ENCODE peak calls at places on chromosome 4, in six cellular contexts. H is GM12892; T is midbrain; C is left ventricle myocardium inferior; J is stimulated activated CD4-positive, alpha-beta T cell treated with anti-CD3 and anti-CD28 coated beads, Interleukin-15, amount 100 ng/mL, for 1 hour; R is NAMALWA. N is an unnamed sample.
A peak's percentile ranks its signal among the peaks of the same experiment; 100 is the strongest.

GRCh38 chr4:185966549-185966948 is 102.4 kb upstream of the TLR3 start:
- DNase-seq in H (no peak), T (no peak), C (no peak), J (no peak), R (no peak), N (no peak)

GRCh38 chr4:173647902-173648301 is 117.9 kb upstream of the HAND2 start:
- DNase-seq in H (no peak), T (no peak), C (no peak), J (no peak), R (no peak), N (no peak)

GRCh38 chr4:177546745-177547144 is 104.5 kb upstream of the AGA start:
- DNase-seq in H (no peak), T (no peak), C (no peak), J (no peak), R (no peak), N (no peak)

GRCh38 chr4:27921236-27921635 is 1060.6 kb downstream of the STIM2 start:
- DNase-seq in H (no peak), T (no peak), C (no peak), J (no peak), R (no peak), N (no peak)

GRCh38 chr4:40149960-40150385 is 46.9 kb upstream of the RHOH start:
- DNase-seq in H (no peak), T (peak; percentile 52), C (peak; percentile 19), J (peak; percentile 12), R (peak; percentile 95), N (peak; percentile 91)

GRCh38 chr4:139392797-139393196 is 61.1 kb upstream of the RAB33B start:
- DNase-seq in H (no peak), T (no peak), C (no peak), J (no peak), R (no peak), N (no peak)

GRCh38 chr4:7900351-7900750 is 39.3 kb downstream of the AFAP1 start:
- DNase-seq in H (no peak), T (no peak), C (no peak), J (no peak), R (no peak), N (no peak)

GRCh38 chr4:34676390-34676789 is 1567.9 kb downstream of the ARAP2 start:
- DNase-seq in H (no peak), T (no peak), C (no peak), J (no peak), R (no peak), N (no peak)

GRCh38 chr4:1234811-1235292 is 14.1 kb downstream of the CTBP1 start:
- DNase-seq in H (no peak), T (no peak), C (peak; percentile 11), J (no peak), R (no peak), N (no peak)

GRCh38 chr4:168451744-168452394 is 28.4 kb downstream of the DDX60L start:
- DNase-seq in H (no peak), T (no peak), C (no peak), J (no peak), R (no peak), N (no peak)

GRCh38 chr4:14841801-14842748 is 160.2 kb upstream of the CPEB2 start:
- DNase-seq in H (no peak), T (no peak), C (peak; percentile 25), J (no peak), R (no peak), N (no peak)

GRCh38 chr4:86233681-86234080 is 126.2 kb downstream of the MAPK10 start:
- DNase-seq in H (no peak), T (no peak), C (no peak), J (no peak), R (no peak), N (no peak)

GRCh38 chr4:177699365-177700213 is 257.4 kb upstream of the AGA start:
- DNase-seq in H (no peak), T (no peak), C (no peak), J (no peak), R (no peak), N (no peak)

GRCh38 chr4:133997440-133997839 is 204.1 kb downstream of the PABPC4L start:
- DNase-seq in H (no peak), T (no peak), C (no peak), J (no peak), R (no peak), N (no peak)

GRCh38 chr4:2436301-2436700 is 17.5 kb downstream of the CFAP99 start:
- DNase-seq in H (no peak), T (peak; percentile 68), C (no peak), J (no peak), R (no peak), N (no peak)

N was measured in GM12865.